ENCODE peak calls at places on chromosomes 3 and 15, in ten cellular contexts. M is GM23338, B is right lobe of liver, W is cardiac fibroblast, U is PC-9, A is thoracic aorta, O is lower lobe of right lung, V is fibroblast of mammary gland, Y is uterus, I is psoas muscle. K is an unnamed sample.

GRCh38 chr3:52784931-52785590 is 7.7 kb downstream of the ITIH1 start:
- DNase-seq in M (no peak), U (no peak), O (peak), W (no peak), B (no peak), I (no peak), A (no peak), Y (no peak), V (no peak), K (no peak)

GRCh38 chr15:55993804-55994539 is 560 bp upstream of the NEDD4 start:
- DNase-seq in M (peak), U (no peak), B (no peak), O (no peak), V (peak), Y (no peak), I (no peak), A (no peak), W (peak), K (no peak)

GRCh38 chr3:69288161-69288895 is 97.6 kb downstream of the FRMD4B start:
- DNase-seq in I (no peak), O (no peak), A (no peak), W (no peak), M (peak), B (no peak), V (no peak), Y (no peak), U (peak), K (no peak)

GRCh38 chr3:10983219-10983916 is 9.2 kb upstream of the SLC6A1 start:
- DNase-seq in M (peak), O (no peak), A (no peak), Y (no peak), B (no peak), I (no peak), U (peak), V (peak), W (peak), K (no peak)

GRCh38 chr15:38555686-38556334 is 8.8 kb downstream of the RASGRP1 start:
- DNase-seq in Y (no peak), W (peak), M (no peak), V (peak), A (no peak), O (no peak), I (no peak), U (no peak), B (no peak), K (peak)

GRCh38 chr3:154758109-154758868 is 321.8 kb upstream of the MME start:
- DNase-seq in U (no peak), O (no peak), W (peak), V (peak), B (no peak), I (no peak), M (peak), Y (no peak), A (no peak), K (peak)

GRCh38 chr3:142568393-142569017 is 10.0 kb downstream of the ATR start:
- DNase-seq in V (no peak), I (no peak), M (peak), W (no peak), U (no peak), A (no peak), Y (no peak), O (no peak), B (no peak), K (no peak)

GRCh38 chr3:53186726-53187125 is 25.7 kb downstream of the PRKCD start:
- DNase-seq in I (no peak), A (no peak), W (no peak), U (no peak), M (no peak), O (no peak), B (no peak), Y (no peak), V (no peak), K (no peak)

GRCh38 chr3:47469616-47470015 is 6.1 kb downstream of the SCAP start:
- DNase-seq in I (no peak), W (peak), M (no peak), A (no peak), V (peak), O (no peak), Y (no peak), B (no peak), U (no peak), K (no peak)

GRCh38 chr15:90337256-90337655 is 14.8 kb upstream of the ZNF774 start:
- DNase-seq in U (no peak), M (no peak), A (no peak), O (no peak), Y (no peak), V (no peak), W (no peak), B (no peak), I (no peak), K (no peak)

GRCh38 chr3:102225407-102226132 is 209.2 kb upstream of the ZPLD1 start:
- DNase-seq in W (peak), V (peak), M (peak), Y (no peak), I (no peak), A (no peak), B (no peak), U (no peak), O (no peak), K (peak)

GRCh38 chr3:54653456-54654195 is 274.2 kb downstream of the LRTM1 start:
- DNase-seq in A (no peak), O (no peak), M (no peak), Y (no peak), B (no peak), I (no peak), V (no peak), W (no peak), U (no peak), K (no peak)

GRCh38 chr15:69906256-69907185 is 191.2 kb downstream of the TLE3 start:
- DNase-seq in Y (no peak), W (no peak), M (no peak), V (no peak), B (no peak), I (no peak), U (peak), A (no peak), O (no peak), K (no peak)

GRCh38 chr15:51878446-51879386 is 49.3 kb downstream of the TMOD3 start:
- DNase-seq in I (no peak), M (no peak), Y (no peak), W (peak), O (no peak), B (no peak), V (peak), A (no peak), U (peak), K (no peak)

GRCh38 chr3:185342458-185343169 is 20.3 kb upstream of the MAP3K13 start:
- DNase-seq in U (peak), W (no peak), B (no peak), V (no peak), Y (no peak), O (no peak), A (no peak), M (no peak), I (no peak), K (no peak)

GRCh38 chr3:197242784-197243432 is 55.5 kb downstream of the DLG1 start:
- DNase-seq in O (no peak), Y (no peak), A (no peak), W (no peak), I (no peak), M (no peak), V (no peak), U (no peak), B (no peak), K (no peak)

GRCh38 chr3:143333367-143333766 is 213.8 kb downstream of the CHST2 start:
- DNase-seq in V (no peak), O (no peak), B (no peak), W (no peak), M (no peak), I (no peak), A (no peak), Y (no peak), U (no peak), K (no peak)

GRCh38 chr3:33388374-33389100 is 51.7 kb downstream of the UBP1 start:
- DNase-seq in O (no peak), A (no peak), U (no peak), B (no peak), W (peak), I (no peak), V (no peak), Y (no peak), M (no peak), K (no peak)

GRCh38 chr3:17810759-17811158 is 68.3 kb upstream of the TBC1D5 start:
- DNase-seq in B (no peak), M (peak), Y (no peak), U (no peak), A (no peak), O (no peak), I (no peak), V (peak), W (peak), K (no peak)
- TF ChIP-seq CTCF in B (peak), M (peak), Y (no peak), U (peak), A (no peak), O (no peak), I (peak), V (peak), W (peak), K (peak)

GRCh38 chr3:168249539-168250414 is 154.1 kb upstream of the GOLIM4 start:
- DNase-seq in Y (peak), W (peak), O (peak), A (no peak), I (peak), V (peak), M (peak), U (peak), B (peak), K (peak)
- H3K4me3 ChIP-seq in Y (peak), W (peak), O (peak), A (peak), I (peak), V (peak), M (peak), U (peak), B (peak), K (peak)

DNA sequence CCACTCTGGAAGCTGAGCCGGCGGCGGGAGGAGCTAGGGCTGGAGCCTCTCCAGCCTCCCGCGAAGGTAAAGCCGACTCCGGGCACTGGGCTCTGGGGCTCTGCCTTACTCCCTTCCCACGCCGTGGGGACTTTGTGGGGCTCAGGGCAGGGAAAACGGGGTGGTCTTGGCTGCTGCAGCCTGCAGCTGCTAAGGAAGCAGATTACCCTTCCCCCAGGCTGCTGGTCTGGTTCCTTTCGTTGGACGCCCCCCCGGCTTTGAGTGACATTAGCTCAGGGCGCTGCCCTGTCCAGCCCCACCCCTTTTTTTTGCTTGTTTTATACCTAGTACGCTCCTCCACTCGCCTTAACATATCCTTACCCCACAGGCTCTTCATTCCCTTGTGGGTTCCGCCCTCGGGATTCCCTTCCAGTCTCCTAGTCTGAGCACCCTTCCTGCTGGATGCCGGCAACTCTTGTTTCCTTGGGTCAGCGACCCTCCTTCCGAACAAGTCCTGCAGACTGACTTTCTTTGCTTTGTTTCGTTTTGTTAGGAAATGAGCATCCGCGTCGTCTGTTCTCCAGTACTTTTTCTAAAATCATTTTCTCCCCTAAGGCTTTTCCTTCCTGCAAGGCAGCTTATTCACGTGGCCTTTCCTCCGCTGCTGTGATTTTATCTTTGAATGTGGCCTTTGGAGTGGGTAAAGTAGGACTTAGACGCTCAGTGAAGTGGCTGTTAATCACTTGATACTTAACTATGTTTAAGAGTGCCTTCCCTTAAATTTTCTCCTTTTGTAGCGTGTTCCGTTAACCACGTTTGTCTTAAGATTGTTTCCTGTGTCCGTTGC is 606 bp downstream of the DNAJC13 start:
- DNase-seq in O (peak), W (peak), M (peak), U (peak), V (peak), B (peak), Y (no peak), I (peak), A (peak), K (no peak)
- TF ChIP-seq CTCF in O (no peak), W (no peak), M (no peak), U (no peak), V (no peak), B (no peak), Y (no peak), I (no peak), A (no peak), K (no peak)

DNA sequence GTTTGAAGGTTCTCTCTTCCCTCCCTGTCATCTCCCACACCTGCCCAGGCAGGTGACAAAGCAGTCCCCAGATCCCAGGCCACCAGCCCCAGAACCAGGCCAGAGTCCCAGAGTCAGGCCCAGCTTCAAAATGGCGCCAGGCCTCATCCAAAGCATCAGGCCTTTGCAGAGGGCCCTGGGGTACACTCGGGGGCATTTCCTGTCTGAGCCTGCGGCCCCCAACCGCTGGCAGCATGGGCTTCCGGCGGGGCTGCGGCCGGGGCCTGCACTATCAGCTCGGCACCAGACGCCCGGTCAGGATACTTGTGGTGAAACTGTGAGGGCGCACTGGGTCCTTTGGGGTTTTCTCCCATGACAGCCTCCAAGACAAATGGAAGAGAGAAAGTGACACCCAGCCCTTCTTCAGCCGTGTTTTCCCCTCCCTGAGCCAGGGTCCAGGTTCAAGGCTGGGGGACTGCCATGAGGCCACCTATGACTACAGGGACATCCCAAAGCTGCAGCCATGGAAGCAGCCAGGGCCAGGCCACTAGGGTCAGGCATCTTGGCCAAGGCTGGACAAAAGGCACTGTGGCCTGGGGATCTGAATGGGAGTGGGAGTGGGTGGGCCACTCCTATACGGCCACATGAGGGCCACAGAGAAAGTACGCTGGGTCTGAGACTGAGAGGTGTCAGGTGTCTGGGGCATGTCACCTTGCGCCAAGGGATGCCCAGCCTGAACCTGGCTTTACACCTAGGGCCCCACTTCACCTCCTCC is 33.9 kb downstream of the RPN1 start:
- DNase-seq in V (no peak), I (no peak), W (no peak), A (no peak), B (no peak), U (no peak), Y (no peak), O (no peak), M (no peak), K (no peak)
- H3K4me3 ChIP-seq in V (no peak), I (peak), W (no peak), A (peak), B (no peak), U (no peak), Y (no peak), O (peak), M (peak), K (no peak)

GRCh38 chr15:82045179-82045891 is 483 bp downstream of the MEX3B start:
- DNase-seq in O (peak), B (peak), Y (no peak), I (peak), W (peak), V (peak), U (peak), M (peak), A (no peak), K (no peak)
- TF ChIP-seq CTCF in O (no peak), B (no peak), Y (no peak), I (no peak), W (no peak), V (no peak), U (no peak), M (no peak), A (no peak), K (no peak)

GRCh38 chr15:40340038-40340739 is 550 bp downstream of the CCDC9B start:
- DNase-seq in A (peak), I (peak), O (peak), V (peak), U (no peak), W (peak), B (peak), Y (peak), M (no peak), K (no peak)
- H3K4me3 ChIP-seq in A (peak), I (peak), O (peak), V (peak), U (peak), W (peak), B (peak), Y (peak), M (no peak), K (peak)

GRCh38 chr15:62758952-62759349 is 283.6 kb upstream of the TPM1 start:
- DNase-seq in O (no peak), U (no peak), Y (no peak), A (no peak), M (no peak), V (no peak), B (no peak), I (no peak), W (peak), K (no peak)

GRCh38 chr15:62758126-62758951 is 284.2 kb upstream of the TPM1 start:
- DNase-seq in I (peak), B (no peak), Y (no peak), M (peak), O (no peak), V (peak), U (peak), A (peak), W (peak), K (peak)

GRCh38 chr15:62756995-62757360 is 285.6 kb upstream of the TPM1 start:
- DNase-seq in U (no peak), A (no peak), W (no peak), M (no peak), B (no peak), V (no peak), I (no peak), Y (no peak), O (no peak), K (no peak)

GRCh38 chr15:62757535-62757934 is 285.0 kb upstream of the TPM1 start:
- DNase-seq in O (no peak), B (no peak), V (no peak), I (no peak), M (no peak), W (no peak), Y (no peak), U (no peak), A (no peak), K (no peak)

DNA sequence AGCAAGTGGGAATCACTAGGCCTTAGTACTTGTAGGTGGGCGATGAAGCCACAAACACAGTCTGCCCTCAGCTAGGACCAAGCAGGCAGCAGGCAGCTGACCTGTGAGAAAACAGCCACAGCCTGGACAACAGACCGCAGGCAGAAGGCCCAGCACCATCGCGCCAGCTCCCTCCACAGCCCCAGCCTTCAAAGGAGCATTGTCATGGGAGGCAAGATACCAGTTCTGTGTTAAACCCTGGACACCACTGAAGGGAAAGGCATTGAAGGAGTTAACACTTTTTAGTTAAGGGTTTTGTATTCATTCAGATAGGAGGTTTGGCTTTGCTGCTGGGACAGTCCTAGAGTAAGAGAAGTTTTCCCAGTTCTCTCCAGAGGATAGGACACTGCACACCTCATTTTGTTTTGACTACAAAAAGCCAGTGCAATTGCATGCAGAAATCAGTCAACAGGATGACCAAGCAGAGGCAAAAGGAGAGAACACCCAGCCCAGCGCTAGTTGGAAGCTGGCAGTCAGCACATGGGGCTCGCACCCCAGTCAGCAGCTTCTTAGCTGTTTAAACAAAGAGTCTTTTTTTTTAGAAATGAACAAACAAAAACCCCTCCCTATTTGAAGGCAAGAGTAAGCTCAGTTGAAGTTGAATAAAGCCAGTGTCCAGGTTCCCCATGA is 286.1 kb upstream of the TPM1 start:
- DNase-seq in O (no peak), W (no peak), A (no peak), B (no peak), Y (no peak), U (no peak), V (no peak), M (no peak), I (no peak), K (no peak)
- TF ChIP-seq CTCF in O (no peak), W (no peak), A (no peak), B (no peak), Y (no peak), U (no peak), V (no peak), M (no peak), I (no peak), K (no peak)

DNA sequence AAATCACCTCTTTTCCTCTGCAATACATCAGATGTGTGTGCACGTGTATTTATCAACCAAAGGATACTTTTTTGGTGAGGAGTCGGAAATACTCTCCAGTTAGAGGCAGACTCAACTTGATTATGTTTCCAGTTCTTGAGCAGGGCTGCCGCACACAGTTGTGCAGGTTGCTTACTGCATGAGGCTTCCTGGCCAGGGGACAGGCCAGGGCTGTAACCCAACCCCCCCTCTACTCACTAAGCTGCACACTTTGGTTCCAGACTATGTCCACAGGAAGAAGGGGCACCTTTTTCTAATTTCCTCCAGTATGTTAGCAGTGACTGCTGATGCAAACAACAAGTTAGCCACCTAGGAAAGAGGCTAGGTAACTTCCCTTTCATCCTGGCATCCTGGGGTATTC is 476.9 kb upstream of the TBL1XR1 start:
- DNase-seq in I (no peak), M (no peak), O (no peak), A (no peak), Y (no peak), B (no peak), V (no peak), U (no peak), W (no peak), K (no peak)
- H3K4me3 ChIP-seq in I (no peak), M (no peak), O (no peak), A (no peak), Y (no peak), B (no peak), V (no peak), U (no peak), W (no peak), K (no peak)

GRCh38 chr3:135324246-135324645 is 529.2 kb downstream of the EPHB1 start:
- DNase-seq in Y (no peak), V (no peak), U (no peak), W (no peak), B (no peak), A (no peak), M (no peak), O (no peak), I (no peak), K (no peak)
- TF ChIP-seq CTCF in Y (no peak), V (no peak), U (no peak), W (no peak), B (no peak), A (no peak), M (no peak), O (no peak), I (no peak), K (no peak)